ENCODE peak calls at places on chromosomes 11 and 22, in eight cellular contexts. Z, K, Y, V, O, H, R and L are unnamed samples.
A peak's percentile ranks its signal among the peaks of the same experiment; 100 is the strongest.

GRCh38 chr11:93846411-93846810 is 4.0 kb downstream of the VSTM5 start:
- DNase-seq in Z (no peak), K (no peak), Y (no peak), V (no peak), O (no peak), H (peak; percentile 64), R (peak; percentile 18), L (no peak)

GRCh38 chr22:49956418-49956770 is 4.2 kb upstream of the PIM3 start:
- DNase-seq in Z (no peak), K (no peak), Y (no peak), V (no peak), O (no peak), H (no peak), R (no peak), L (no peak)

GRCh38 chr11:70583781-70584218 is 185.5 kb downstream of the CTTN start:
- DNase-seq in Z (no peak), K (no peak), Y (no peak), V (no peak), O (no peak), H (no peak), R (no peak), L (no peak)

GRCh38 chr11:69704508-69705245 is 855 bp upstream of the FGF19 start:
- DNase-seq in Z (no peak), K (no peak), Y (no peak), V (no peak), O (no peak), H (no peak), R (no peak), L (peak; percentile 48)

GRCh38 chr11:93832780-93833179 is 17.6 kb downstream of the VSTM5 start:
- DNase-seq in Z (no peak), K (no peak), Y (no peak), V (no peak), O (no peak), H (no peak), R (no peak), L (no peak)

GRCh38 chr11:5928269-5928668 is 13.8 kb upstream of the OR56A3 start:
- DNase-seq in Z (no peak), K (no peak), Y (no peak), V (no peak), O (no peak), H (no peak), R (no peak), L (no peak)

GRCh38 chr11:1350086-1350725 is 39.5 kb upstream of the BRSK2 start:
- DNase-seq in Z (no peak), K (no peak), Y (no peak), V (no peak), O (no peak), H (no peak), R (no peak), L (no peak)

GRCh38 chr11:134126197-134126822 is 57.4 kb downstream of the JAM3 start:
- DNase-seq in Z (no peak), K (no peak), Y (peak; percentile 83), V (peak; percentile 72), O (no peak), H (peak; percentile 97), R (peak; percentile 77), L (no peak)

GRCh38 chr11:102986815-102987214 is 31.3 kb upstream of the MMP13 start:
- DNase-seq in Z (no peak), K (no peak), Y (no peak), V (no peak), O (no peak), H (peak; percentile 88), R (peak; percentile 56), L (no peak)

GRCh38 chr11:28168718-28169117 is 60.5 kb downstream of the METTL15 start:
- DNase-seq in Z (no peak), K (no peak), Y (no peak), V (no peak), O (no peak), H (no peak), R (no peak), L (no peak)

GRCh38 chr11:132033051-132033450 is 662.6 kb downstream of the NTM start:
- DNase-seq in Z (no peak), K (no peak), Y (no peak), V (no peak), O (no peak), H (peak; percentile 36), R (no peak), L (no peak)

GRCh38 chr11:112555491-112556364 is 295.1 kb upstream of the PLET1 start:
- DNase-seq in Z (no peak), K (no peak), Y (peak; percentile 16), V (peak; percentile 66), O (peak; percentile 60), H (peak; percentile 35), R (no peak), L (peak; percentile 48)

GRCh38 chr22:31509041-31509440 is 12.7 kb downstream of the SFI1 start:
- DNase-seq in Z (no peak), K (no peak), Y (no peak), V (no peak), O (no peak), H (peak; percentile 59), R (no peak), L (no peak)

GRCh38 chr22:48897638-48897954 is 930.1 kb downstream of the BRD1 start:
- DNase-seq in Z (no peak), K (no peak), Y (no peak), V (no peak), O (no peak), H (no peak), R (no peak), L (no peak)

GRCh38 chr11:73126804-73127480 is 15.2 kb downstream of the FCHSD2 start:
- DNase-seq in Z (no peak), K (no peak), Y (no peak), V (no peak), O (no peak), H (no peak), R (no peak), L (no peak)

GRCh38 chr22:41848468-41848867 is 15.6 kb downstream of the SREBF2 start:
- DNase-seq in Z (no peak), K (no peak), Y (no peak), V (no peak), O (no peak), H (no peak), R (no peak), L (no peak)

GRCh38 chr11:16773981-16774710 is 35.7 kb downstream of the C11orf58 start:
- DNase-seq in Z (no peak), K (no peak), Y (no peak), V (no peak), O (no peak), H (no peak), R (no peak), L (no peak)

GRCh38 chr11:88175004-88175706 is at the start of gene RAB38:
- DNase-seq in Z (peak; percentile 41), K (no peak), Y (no peak), V (no peak), O (peak; percentile 12), H (peak; percentile 21), R (peak; percentile 51), L (peak; percentile 81)

GRCh38 chr22:17230239-17230638 is 11.0 kb upstream of the ADA2 start:
- DNase-seq in Z (no peak), K (no peak), Y (no peak), V (no peak), O (no peak), H (no peak), R (no peak), L (no peak)

GRCh38 chr22:36329217-36330078 is 58.3 kb downstream of the MYH9 start:
- DNase-seq in Z (no peak), K (no peak), Y (peak; percentile 96), V (no peak), O (no peak), H (peak; percentile 97), R (peak; percentile 99), L (peak; percentile 79)

GRCh38 chr11:74004694-74005615 is 3.9 kb downstream of the UCP3 start:
- DNase-seq in Z (no peak), K (no peak), Y (no peak), V (no peak), O (no peak), H (no peak), R (no peak), L (no peak)

GRCh38 chr11:45141631-45142030 is 4.8 kb upstream of the PRDM11 start:
- DNase-seq in Z (no peak), K (no peak), Y (no peak), V (no peak), O (no peak), H (no peak), R (no peak), L (no peak)

GRCh38 chr22:38338772-38339379 is 21.6 kb upstream of the CSNK1E start:
- DNase-seq in Z (no peak), K (no peak), Y (no peak), V (no peak), O (no peak), H (no peak), R (peak; percentile 43), L (no peak)

GRCh38 chr22:25365491-25366261 is 146.2 kb downstream of the CRYBB2 start:
- DNase-seq in Z (no peak), K (no peak), Y (no peak), V (no peak), O (no peak), H (no peak), R (no peak), L (no peak)

GRCh38 chr11:117837070-117837776 is 12.7 kb upstream of the FXYD2 start:
- DNase-seq in Z (no peak), K (no peak), Y (no peak), V (peak; percentile 27), O (no peak), H (no peak), R (peak; percentile 44), L (peak; percentile 33)

GRCh38 chr11:35721576-35722341 is 59.2 kb downstream of the TRIM44 start:
- DNase-seq in Z (no peak), K (no peak), Y (no peak), V (no peak), O (no peak), H (peak; percentile 25), R (no peak), L (no peak)

GRCh38 chr22:23696326-23696851 is 5.6 kb downstream of the RGL4 start:
- DNase-seq in Z (no peak), K (no peak), Y (no peak), V (peak; percentile 21), O (no peak), H (peak; percentile 56), R (no peak), L (no peak)

GRCh38 chr11:61472282-61472681 is 36.3 kb upstream of the LRRC10B start:
- DNase-seq in Z (no peak), K (no peak), Y (no peak), V (no peak), O (no peak), H (peak; percentile 10), R (peak; percentile 23), L (no peak)

GRCh38 chr22:36763576-36763975 is 12.3 kb downstream of the IFT27 start:
- DNase-seq in Z (no peak), K (no peak), Y (no peak), V (no peak), O (no peak), H (no peak), R (no peak), L (no peak)

GRCh38 chr22:43081968-43082367 is 7.2 kb downstream of the TTLL1 start:
- DNase-seq in Z (no peak), K (no peak), Y (no peak), V (no peak), O (no peak), H (peak; percentile 19), R (peak; percentile 56), L (no peak)

GRCh38 chr11:85953491-85954143 is 98.4 kb downstream of the CCDC83 start:
- DNase-seq in Z (no peak), K (no peak), Y (no peak), V (no peak), O (no peak), H (peak; percentile 68), R (peak; percentile 45), L (no peak)